ENCODE peak calls at places on chromosomes 11 and 22, in nine cellular contexts. U is fibroblast of lung, Z is neural progenitor cell, N is stomach, T is IMR-90, I is cardiac fibroblast, O is neural crest cell, D is Calu3, C is cardiac muscle cell. E is an unnamed sample.

GRCh38 chr11:9169595-9170295 is 78.3 kb upstream of the SCUBE2 start:
- DNase-seq in O (no peak), I (no peak), C (no peak), D (no peak), U (no peak), T (peak), N (no peak), Z (no peak), E (no peak)

GRCh38 chr11:116084511-116084910 is 580.3 kb upstream of the CADM1 start:
- DNase-seq in U (no peak), Z (no peak), C (no peak), I (no peak), D (no peak), T (no peak), N (no peak), O (no peak), E (no peak)

GRCh38 chr11:63491614-63492372 is 826 bp upstream of the PLAAT5 start:
- DNase-seq in Z (peak), U (peak), I (peak), C (peak), O (no peak), T (peak), D (no peak), N (no peak), E (no peak)

GRCh38 chr11:128415539-128415938 is 171.8 kb downstream of the ETS1 start:
- DNase-seq in D (no peak), T (peak), O (no peak), I (no peak), U (no peak), C (no peak), Z (no peak), N (no peak), E (no peak)

GRCh38 chr22:21641417-21641794 is 696 bp upstream of the SDF2L1 start:
- DNase-seq in N (peak), O (peak), T (peak), U (peak), I (peak), Z (peak), D (peak), C (peak), E (no peak)

GRCh38 chr22:35649026-35649553 is 844 bp downstream of the APOL6 start:
- DNase-seq in U (no peak), D (no peak), C (no peak), Z (no peak), O (no peak), I (no peak), T (no peak), N (no peak), E (no peak)

GRCh38 chr11:14384338-14384737 is 25.4 kb upstream of the RRAS2 start:
- DNase-seq in O (no peak), C (peak), T (peak), D (no peak), I (peak), U (peak), N (no peak), Z (no peak), E (no peak)

GRCh38 chr11:107196732-107197131 is 178.5 kb upstream of the GUCY1A2 start:
- DNase-seq in T (no peak), I (no peak), Z (no peak), U (no peak), O (no peak), C (no peak), D (no peak), N (no peak), E (no peak)

GRCh38 chr22:19988965-19989724 is 27.5 kb downstream of the ARVCF start:
- DNase-seq in Z (no peak), U (no peak), O (no peak), T (no peak), N (no peak), I (no peak), C (no peak), D (no peak), E (peak)

GRCh38 chr11:96567193-96567592 is 177.4 kb downstream of the JRKL start:
- DNase-seq in C (peak), T (no peak), O (no peak), Z (peak), D (no peak), U (peak), N (no peak), I (peak), E (no peak)

GRCh38 chr11:113596658-113597057 is 109.5 kb downstream of the TMPRSS5 start:
- DNase-seq in N (no peak), Z (no peak), T (no peak), I (no peak), C (no peak), O (no peak), D (no peak), U (no peak), E (no peak)

GRCh38 chr11:73931039-73931645 is 19.7 kb upstream of the DNAJB13 start:
- DNase-seq in N (peak), O (peak), C (peak), D (peak), Z (peak), I (peak), T (peak), U (peak), E (no peak)

GRCh38 chr11:67120881-67121710 is 2.0 kb downstream of the KDM2A start:
- DNase-seq in O (no peak), N (peak), T (peak), U (peak), Z (no peak), D (no peak), C (peak), I (peak), E (no peak)

GRCh38 chr11:66595245-66595904 is 2.4 kb downstream of the CCS start:
- DNase-seq in T (peak), N (peak), C (peak), I (peak), D (no peak), Z (no peak), O (no peak), U (peak), E (no peak)

GRCh38 chr11:82233211-82233610 is 500.5 kb downstream of the FAM181B start:
- DNase-seq in U (no peak), I (no peak), N (no peak), Z (no peak), O (no peak), D (no peak), T (no peak), C (no peak), E (no peak)

GRCh38 chr11:125110996-125111340 is 458 bp downstream of the TMEM218 start:
- DNase-seq in Z (no peak), U (no peak), T (no peak), O (no peak), D (peak), N (no peak), C (no peak), I (no peak), E (no peak)

GRCh38 chr11:128931066-128931465 is 11.6 kb downstream of the TP53AIP1 start:
- DNase-seq in I (no peak), Z (no peak), N (no peak), T (no peak), U (no peak), D (no peak), C (no peak), O (no peak), E (no peak)

GRCh38 chr11:405323-405975 is 9.3 kb downstream of the SIGIRR start:
- DNase-seq in C (peak), U (peak), D (no peak), I (peak), N (peak), Z (no peak), O (no peak), T (no peak), E (no peak)

GRCh38 chr11:113895367-113896155 is 9.0 kb upstream of the HTR3B start:
- DNase-seq in O (no peak), C (no peak), Z (peak), D (no peak), N (no peak), U (no peak), I (no peak), T (no peak), E (no peak)

GRCh38 chr11:131932584-131933360 is 562.4 kb downstream of the NTM start:
- DNase-seq in C (no peak), D (no peak), N (no peak), I (no peak), U (no peak), T (no peak), Z (no peak), O (no peak), E (no peak)

GRCh38 chr22:20551805-20552449 is 44.5 kb downstream of the MED15 start:
- DNase-seq in T (no peak), N (no peak), D (no peak), O (no peak), U (no peak), Z (no peak), C (peak), I (no peak), E (peak)

GRCh38 chr22:34946339-34946985 is 119.5 kb upstream of the ISX start:
- DNase-seq in T (no peak), N (no peak), O (no peak), Z (no peak), U (no peak), C (no peak), D (no peak), I (no peak), E (no peak)

GRCh38 chr11:1196516-1197391 is 26.1 kb upstream of the MUC5B start:
- DNase-seq in U (no peak), C (no peak), T (no peak), N (peak), D (no peak), O (no peak), Z (no peak), I (no peak), E (peak)

GRCh38 chr22:24567668-24568067 is 11.9 kb downstream of the SNRPD3 start:
- DNase-seq in O (no peak), Z (no peak), C (no peak), N (no peak), D (no peak), U (no peak), T (no peak), I (no peak), E (no peak)

GRCh38 chr22:23803001-23803819 is 16.4 kb downstream of the SMARCB1 start:
- DNase-seq in N (no peak), T (no peak), Z (no peak), D (no peak), O (no peak), I (no peak), U (no peak), C (no peak), E (peak)

GRCh38 chr11:19811391-19811790 is 98.8 kb downstream of the NAV2 start:
- DNase-seq in D (no peak), T (no peak), I (no peak), U (no peak), O (no peak), N (no peak), Z (no peak), C (no peak), E (no peak)

GRCh38 chr11:70192666-70193410 is 10.3 kb upstream of the FADD start:
- DNase-seq in I (no peak), U (no peak), C (no peak), D (no peak), T (no peak), N (no peak), O (no peak), Z (no peak), E (no peak)

GRCh38 chr11:67584881-67585873 is 1.6 kb downstream of the GSTP1 start:
- DNase-seq in D (no peak), T (no peak), N (no peak), Z (no peak), I (no peak), O (no peak), U (no peak), C (no peak), E (no peak)

GRCh38 chr11:86718553-86718952 is 46.1 kb upstream of the ME3 start:
- DNase-seq in N (no peak), D (no peak), T (no peak), O (no peak), Z (no peak), U (no peak), C (no peak), I (no peak), E (no peak)

GRCh38 chr11:70467196-70468085 is 69.1 kb downstream of the CTTN start:
- DNase-seq in U (peak), T (peak), N (peak), O (peak), Z (peak), D (peak), C (peak), I (peak), E (peak)

GRCh38 chr22:43829448-43829821 is 17.3 kb upstream of the EFCAB6 start:
- DNase-seq in U (no peak), D (no peak), N (no peak), C (no peak), O (no peak), I (no peak), T (peak), Z (no peak), E (no peak)

GRCh38 chr22:31879585-31879984 is 64.8 kb upstream of the YWHAH start:
- DNase-seq in D (no peak), I (no peak), C (no peak), T (no peak), O (no peak), Z (no peak), U (no peak), N (no peak), E (no peak)
- TF ChIP-seq CTCF in D (no peak), I (no peak), C (no peak), T (no peak), O (no peak), Z (no peak), U (no peak), N (no peak), E (no peak)

DNA sequence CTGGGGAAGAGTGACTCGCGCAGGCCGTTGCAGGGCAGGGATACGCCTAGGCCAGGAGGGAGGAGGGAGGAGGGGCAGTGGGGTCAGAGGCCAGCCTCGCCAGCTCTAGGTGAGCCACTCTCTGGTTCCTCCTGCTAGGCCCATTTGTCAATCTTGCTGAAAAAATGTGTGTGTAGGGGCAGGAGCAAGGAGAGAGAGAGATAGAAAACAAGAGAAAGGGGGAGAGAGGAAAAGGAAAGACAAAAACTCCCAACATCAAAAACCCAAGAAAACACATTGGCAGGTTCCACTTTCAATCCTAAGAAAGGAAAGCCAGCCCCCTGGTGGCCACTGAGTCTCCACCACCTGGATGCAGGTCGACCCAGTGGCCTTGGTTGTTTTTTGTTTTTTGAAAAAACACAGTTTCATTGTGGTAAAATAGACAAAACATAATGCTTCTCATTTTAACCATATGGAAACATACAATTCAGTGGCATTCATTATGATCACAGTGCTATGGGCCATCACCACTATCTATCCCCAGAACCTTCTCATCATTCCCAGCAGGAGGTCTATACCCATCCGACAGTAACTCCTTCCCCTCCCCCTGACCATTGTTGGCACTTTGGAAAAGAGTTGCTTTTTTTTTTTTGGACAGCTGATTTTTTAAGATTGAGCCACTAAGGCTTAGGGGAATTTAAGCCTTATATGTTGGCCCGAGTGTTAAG is 10.9 kb downstream of the OMP start:
- DNase-seq in O (peak), N (peak), I (peak), T (peak), C (peak), D (peak), Z (peak), U (peak), E (no peak)
- TF ChIP-seq CTCF in O (peak), N (peak), I (peak), T (peak), C (peak), D (peak), Z (peak), U (peak), E (peak)

GRCh38 chr22:46073683-46074504 is 76.4 kb upstream of the PPARA start:
- DNase-seq in Z (no peak), T (peak), I (peak), C (peak), N (peak), D (no peak), O (no peak), U (no peak), E (peak)

GRCh38 chr22:46074771-46075551 is 75.4 kb upstream of the PPARA start:
- DNase-seq in C (no peak), D (peak), I (no peak), N (peak), U (no peak), Z (no peak), O (no peak), T (no peak), E (peak)

GRCh38 chr22:46076651-46077339 is 73.5 kb upstream of the PPARA start:
- DNase-seq in N (peak), U (peak), O (no peak), T (peak), D (peak), Z (no peak), C (peak), I (peak), E (peak)

GRCh38 chr22:46077669-46078099 is 72.6 kb upstream of the PPARA start:
- DNase-seq in Z (no peak), N (peak), T (no peak), I (no peak), C (no peak), U (no peak), O (no peak), D (no peak), E (no peak)

GRCh38 chr22:46075764-46076531 is 74.4 kb upstream of the PPARA start:
- DNase-seq in I (no peak), C (no peak), D (peak), Z (no peak), N (peak), U (no peak), T (no peak), O (no peak), E (peak)
- TF ChIP-seq CTCF in I (no peak), C (no peak), D (no peak), Z (no peak), N (no peak), U (no peak), T (no peak), O (no peak), E (no peak)

GRCh38 chr11:117479372-117479771 is 151.7 kb downstream of the CEP164 start:
- DNase-seq in D (no peak), I (no peak), Z (no peak), C (no peak), T (no peak), O (no peak), N (no peak), U (no peak), E (no peak)
- TF ChIP-seq CTCF in D (no peak), I (no peak), Z (peak), C (no peak), T (no peak), O (peak), N (no peak), U (no peak), E (peak)

DNA sequence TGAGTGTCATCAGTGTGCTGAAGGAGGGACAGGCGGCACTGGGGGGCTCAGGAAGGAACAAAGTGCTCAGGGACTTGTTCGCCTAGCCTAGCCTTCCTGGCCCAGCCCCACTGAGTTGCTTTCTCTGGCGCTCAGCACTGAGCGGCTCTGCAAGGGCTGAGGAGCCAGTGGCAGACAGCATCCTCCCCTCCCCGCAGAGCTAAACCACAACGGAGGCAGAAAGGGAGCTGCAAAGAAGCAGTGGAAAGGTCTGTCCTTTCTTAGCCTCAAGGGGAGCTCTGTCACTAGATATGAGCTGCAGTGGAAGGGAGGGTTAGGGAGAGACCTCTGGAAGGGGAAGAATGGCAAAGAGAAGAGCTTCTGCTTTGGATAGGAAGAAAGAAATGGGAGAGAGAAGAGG is 89.7 kb upstream of the PHOX2A start:
- DNase-seq in O (no peak), I (no peak), T (no peak), N (no peak), D (no peak), C (peak), Z (peak), U (peak), E (no peak)
- TF ChIP-seq CTCF in O (peak), I (no peak), T (peak), N (no peak), D (no peak), C (peak), Z (peak), U (peak), E (no peak)

E was measured in chondrocyte.